ENCODE peak calls at places on chromosomes 1 and 21, in nine cellular contexts. M, H, Z, C, J, E, G, R and X are unnamed samples.

GRCh38 chr1:169466259-169467230 is 19.2 kb downstream of the SLC19A2 start:
- DNase-seq in M (no peak), H (no peak), Z (no peak), C (peak), J (peak), E (no peak), G (no peak), R (peak), X (peak)

GRCh38 chr1:6745073-6745472 is 40.2 kb upstream of the CAMTA1 start:
- DNase-seq in M (no peak), H (no peak), Z (no peak), C (no peak), J (peak), E (no peak), G (no peak), R (no peak), X (no peak)

GRCh38 chr1:160416369-160416768 is 16.0 kb downstream of the VANGL2 start:
- DNase-seq in M (no peak), H (no peak), Z (peak), C (peak), J (no peak), E (no peak), G (no peak), R (no peak), X (peak)

GRCh38 chr21:41673596-41674335 is 93.1 kb downstream of the RIPK4 start:
- DNase-seq in M (no peak), H (no peak), Z (no peak), C (no peak), J (no peak), E (no peak), G (no peak), R (no peak), X (no peak)

GRCh38 chr1:161038523-161039153 is at the start of gene TSTD1:
- DNase-seq in M (peak), H (no peak), Z (no peak), C (peak), J (peak), E (peak), G (no peak), R (peak), X (no peak)

GRCh38 chr1:214511639-214511998 is 39.8 kb downstream of the PTPN14 start:
- DNase-seq in M (no peak), H (no peak), Z (no peak), C (no peak), J (no peak), E (no peak), G (no peak), R (no peak), X (no peak)

GRCh38 chr1:8152731-8153702 is 126.9 kb upstream of the ERRFI1 start:
- DNase-seq in M (no peak), H (no peak), Z (no peak), C (no peak), J (peak), E (no peak), G (no peak), R (no peak), X (no peak)

GRCh38 chr1:116329524-116330341 is 43.3 kb upstream of the ATP1A1 start:
- DNase-seq in M (no peak), H (peak), Z (no peak), C (no peak), J (no peak), E (no peak), G (no peak), R (no peak), X (no peak)

GRCh38 chr1:74729741-74730478 is 2.9 kb downstream of the CRYZ start:
- DNase-seq in M (no peak), H (no peak), Z (peak), C (no peak), J (no peak), E (peak), G (peak), R (no peak), X (peak)

GRCh38 chr1:37038079-37038702 is 3.9 kb upstream of the GRIK3 start:
- DNase-seq in M (no peak), H (peak), Z (peak), C (peak), J (no peak), E (no peak), G (no peak), R (peak), X (no peak)

GRCh38 chr1:115189814-115190541 is 100.7 kb upstream of the TSPAN2 start:
- DNase-seq in M (no peak), H (no peak), Z (peak), C (no peak), J (no peak), E (no peak), G (peak), R (no peak), X (peak)

GRCh38 chr1:206907304-206907991 is 10.2 kb downstream of the IL24 start:
- DNase-seq in M (no peak), H (no peak), Z (no peak), C (no peak), J (no peak), E (no peak), G (no peak), R (no peak), X (no peak)

GRCh38 chr21:45986316-45987051 is 4.9 kb downstream of the COL6A1 start:
- DNase-seq in M (no peak), H (no peak), Z (no peak), C (no peak), J (no peak), E (no peak), G (no peak), R (no peak), X (no peak)

GRCh38 chr1:179742717-179743678 is at the start of gene FAM163A:
- DNase-seq in M (no peak), H (no peak), Z (no peak), C (no peak), J (peak), E (peak), G (no peak), R (peak), X (no peak)

GRCh38 chr1:32874860-32875793 is 4.4 kb upstream of the FNDC5 start:
- DNase-seq in M (no peak), H (no peak), Z (no peak), C (no peak), J (no peak), E (no peak), G (no peak), R (no peak), X (no peak)